ENCODE peak calls at places on chromosomes 2 and 18, in ten cellular contexts. B, A, V, O, X, E, R, Q, N and I are unnamed samples.

GRCh38 chr2:174846218-174846617 is 81.9 kb upstream of the CHRNA1 start:
- DNase-seq in B (no peak), A (no peak), V (no peak), O (no peak), X (no peak), E (no peak), R (no peak), Q (no peak), N (no peak), I (no peak)

GRCh38 chr18:22551536-22552151 is 133.9 kb upstream of the CTAGE1 start:
- DNase-seq in B (peak; percentile 64), A (no peak), V (peak; percentile 37), O (no peak), X (peak; percentile 92), E (no peak), R (no peak), Q (no peak), N (no peak), I (no peak)

GRCh38 chr2:127118467-127118866 is 11.5 kb upstream of the BIN1 start:
- DNase-seq in B (no peak), A (no peak), V (no peak), O (no peak), X (no peak), E (no peak), R (peak; percentile 56), Q (no peak), N (peak; percentile 34), I (no peak)

GRCh38 chr2:222610746-222611145 is 45.1 kb downstream of the FARSB start:
- DNase-seq in B (no peak), A (no peak), V (no peak), O (no peak), X (peak; percentile 12), E (no peak), R (no peak), Q (no peak), N (no peak), I (no peak)

GRCh38 chr2:72572501-72572900 is 253.3 kb downstream of the EXOC6B start:
- DNase-seq in B (no peak), A (no peak), V (peak; percentile 77), O (no peak), X (peak; percentile 61), E (no peak), R (no peak), Q (no peak), N (no peak), I (no peak)

GRCh38 chr2:23418490-23418911 is 33.5 kb downstream of the KLHL29 start:
- DNase-seq in B (no peak), A (no peak), V (no peak), O (no peak), X (peak; percentile 90), E (no peak), R (peak; percentile 68), Q (no peak), N (peak; percentile 23), I (no peak)

GRCh38 chr18:13136056-13136688 is 82.4 kb upstream of the LDLRAD4 start:
- DNase-seq in B (no peak), A (no peak), V (no peak), O (no peak), X (no peak), E (no peak), R (no peak), Q (no peak), N (peak; percentile 86), I (no peak)

GRCh38 chr2:62740221-62740620 is 34.7 kb downstream of the EHBP1 start:
- DNase-seq in B (no peak), A (no peak), V (no peak), O (no peak), X (no peak), E (no peak), R (no peak), Q (no peak), N (no peak), I (no peak)

GRCh38 chr2:80461505-80462197 is 157.1 kb upstream of the LRRTM1 start:
- DNase-seq in B (no peak), A (no peak), V (no peak), O (no peak), X (no peak), E (no peak), R (no peak), Q (no peak), N (no peak), I (no peak)

GRCh38 chr2:236179653-236180500 is 11.7 kb upstream of the GBX2 start:
- DNase-seq in B (no peak), A (no peak), V (peak; percentile 23), O (no peak), X (peak; percentile 20), E (no peak), R (peak; percentile 77), Q (no peak), N (no peak), I (no peak)

GRCh38 chr2:88626171-88627054 is 851 bp downstream of the EIF2AK3 start:
- DNase-seq in B (peak; percentile 40), A (no peak), V (peak; percentile 9), O (no peak), X (no peak), E (peak; percentile 40), R (peak; percentile 86), Q (peak; percentile 43), N (peak; percentile 94), I (peak; percentile 18)

GRCh38 chr2:182038579-182038978 is 52.9 kb downstream of the PPP1R1C start:
- DNase-seq in B (no peak), A (no peak), V (peak; percentile 41), O (no peak), X (peak; percentile 80), E (no peak), R (no peak), Q (no peak), N (no peak), I (no peak)

GRCh38 chr2:44772670-44773378 is 168.7 kb upstream of the SIX3 start:
- DNase-seq in B (no peak), A (no peak), V (no peak), O (no peak), X (no peak), E (no peak), R (no peak), Q (no peak), N (no peak), I (no peak)

GRCh38 chr2:238141541-238142318 is 3.3 kb downstream of the KLHL30 start:
- DNase-seq in B (no peak), A (no peak), V (peak; percentile 78), O (peak; percentile 72), X (no peak), E (no peak), R (no peak), Q (no peak), N (no peak), I (peak; percentile 67)

GRCh38 chr2:82275599-82275998 is 1971.0 kb upstream of the LRRTM1 start:
- DNase-seq in B (no peak), A (no peak), V (no peak), O (no peak), X (no peak), E (no peak), R (no peak), Q (no peak), N (no peak), I (peak; percentile 6)

GRCh38 chr2:57720728-57721627 is 325.6 kb upstream of the VRK2 start:
- DNase-seq in B (peak; percentile 33), A (no peak), V (peak; percentile 76), O (no peak), X (peak; percentile 52), E (no peak), R (no peak), Q (peak; percentile 12), N (no peak), I (peak; percentile 4)

GRCh38 chr18:80035997-80036396 is 1.8 kb downstream of the RBFA start:
- DNase-seq in B (no peak), A (no peak), V (no peak), O (no peak), X (no peak), E (no peak), R (no peak), Q (no peak), N (no peak), I (no peak)
- H3K4me3 ChIP-seq in B (no peak overlapping the region), A (no peak overlapping the region), V (no peak overlapping the region), O (no peak overlapping the region), X (no peak overlapping the region), E (no peak overlapping the region), R (no peak overlapping the region), Q (no peak overlapping the region), N (no peak overlapping the region), I (no peak overlapping the region)

DNA sequence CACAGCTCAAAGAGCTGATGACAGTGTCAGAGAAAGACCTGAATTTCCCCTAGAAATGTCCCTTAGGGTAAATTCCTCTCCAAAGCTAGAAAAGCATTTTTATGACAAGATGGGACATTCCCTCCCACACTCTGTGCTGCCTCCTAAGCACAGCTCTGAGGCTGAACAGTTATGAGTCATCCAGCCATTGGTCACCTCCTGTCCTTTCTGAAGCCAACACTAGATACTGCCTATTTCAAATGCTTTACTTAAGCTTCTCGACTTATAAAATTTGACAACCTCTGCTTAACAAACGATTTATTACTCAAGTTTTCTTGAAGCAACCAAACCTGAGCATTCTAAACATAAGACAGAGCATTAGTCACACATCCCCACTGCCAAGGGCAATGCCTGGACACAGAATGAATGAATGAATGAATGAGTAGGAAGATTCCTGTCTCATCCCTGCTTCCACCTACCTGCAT is 35.4 kb downstream of the B4GALT6 start:
- DNase-seq in B (no peak), A (no peak), V (peak; percentile 50), O (no peak), X (peak; percentile 15), E (no peak), R (no peak), Q (no peak), N (no peak), I (no peak)
- TF ChIP-seq POLR2A in B (no peak), A (no peak), V (no peak), O (no peak), X (no peak), E (no peak), R (no peak), Q (no peak), N (no peak), I (no peak)

GRCh38 chr2:47696478-47696831 is 86.5 kb upstream of the MSH6 start:
- DNase-seq in B (no peak), A (no peak), V (no peak), O (no peak), X (no peak), E (no peak), R (no peak), Q (no peak), N (no peak), I (no peak)
- H3K4me3 ChIP-seq in B (no peak overlapping the region), A (no peak overlapping the region), V (no peak overlapping the region), O (no peak overlapping the region), X (no peak overlapping the region), E (no peak overlapping the region), R (no peak overlapping the region), Q (no peak overlapping the region), N (no peak overlapping the region), I (no peak overlapping the region)

DNA sequence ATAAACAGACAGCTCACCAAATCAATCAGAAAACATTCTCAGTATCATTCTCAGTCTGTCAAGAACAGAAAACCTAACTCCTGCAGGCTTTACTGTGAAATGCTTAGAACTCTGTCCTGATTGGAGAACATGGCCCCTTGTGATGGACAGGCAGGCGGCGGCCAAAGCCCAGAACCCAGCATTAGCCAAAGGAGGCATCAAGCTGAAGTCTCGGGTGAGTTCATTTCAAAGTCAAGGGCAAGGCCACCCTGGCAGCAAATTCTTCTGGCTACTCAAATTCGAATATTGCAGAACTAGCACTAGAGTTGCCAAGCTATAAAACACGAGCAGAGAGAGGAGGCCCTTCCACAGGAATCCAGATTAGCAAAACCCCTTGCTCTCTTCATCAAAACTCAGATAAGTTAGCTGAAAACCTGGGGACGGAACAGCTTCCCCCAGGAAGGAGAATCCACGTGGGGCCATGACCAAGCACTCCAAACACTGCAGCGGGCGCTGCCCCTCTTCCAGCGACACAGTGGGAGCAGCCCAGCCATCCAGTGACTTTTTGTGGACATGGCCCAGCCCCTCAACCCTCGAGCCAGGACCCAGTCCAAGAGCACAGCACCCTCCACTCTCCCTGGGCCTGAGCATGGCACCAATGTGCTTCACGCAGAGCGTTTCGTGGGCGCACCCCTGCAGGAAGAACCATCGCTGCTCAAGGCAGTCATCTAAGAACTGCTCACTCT is 98.6 kb downstream of the HDAC4 start:
- DNase-seq in B (peak; percentile 56), A (no peak), V (no peak), O (no peak), X (no peak), E (peak; percentile 34), R (peak; percentile 80), Q (no peak), N (peak; percentile 66), I (no peak)
- TF ChIP-seq POLR2A in B (no peak), A (no peak), V (no peak), O (no peak), X (no peak), E (no peak), R (no peak), Q (no peak), N (no peak), I (no peak)